ENCODE peak calls at places on chromosomes 2 and 18, in seven cellular contexts. D is cardiac septum; X is CD8-positive, alpha-beta memory T cell; F is stimulated activated CD4-positive, alpha-beta T cell treated with anti-CD3 and anti-CD28 coated beads, Interleukin-1b, Interleukin-23, amount 100 ng/mL, for 24 hours; V is EL; E is brain pericyte; A is anterior cingulate cortex. M is an unnamed sample.

GRCh38 chr2:187302619-187303018 is 145.4 kb downstream of the CALCRL start:
- DNase-seq in D (no peak), E (peak; percentile 15), X (no peak), F (no peak), A (no peak), V (peak; percentile 42), M (no peak)

GRCh38 chr18:62827397-62827796 is 112.1 kb downstream of the PHLPP1 start:
- DNase-seq in A (no peak), X (no peak), D (no peak), E (no peak), V (no peak), F (no peak), M (no peak)

GRCh38 chr2:158554948-158555347 is 98.2 kb downstream of the PKP4 start:
- DNase-seq in X (no peak), E (no peak), A (no peak), F (no peak), V (no peak), D (no peak), M (no peak)

GRCh38 chr2:184835081-184835728 is 236.9 kb downstream of the ZNF804A start:
- DNase-seq in A (no peak), E (no peak), X (no peak), F (no peak), D (no peak), V (no peak), M (peak; percentile 24)

GRCh38 chr18:58612239-58613055 is 16.4 kb downstream of the ALPK2 start:
- DNase-seq in A (no peak), D (no peak), V (no peak), F (no peak), E (no peak), X (no peak), M (no peak)

GRCh38 chr18:61738042-61738441 is 154.8 kb downstream of the RNF152 start:
- DNase-seq in A (no peak), V (no peak), E (no peak), X (no peak), D (no peak), F (no peak), M (no peak)

GRCh38 chr2:96811916-96812315 is 4.2 kb upstream of the CNNM3 start:
- DNase-seq in X (no peak), A (no peak), E (no peak), D (no peak), V (no peak), F (no peak), M (no peak)

GRCh38 chr2:238140721-238141540 is 2.5 kb downstream of the KLHL30 start:
- DNase-seq in E (no peak), X (no peak), A (no peak), V (no peak), F (no peak), D (no peak), M (no peak)

GRCh38 chr2:236875906-236876505 is 209.7 kb upstream of the COPS8 start:
- DNase-seq in D (no peak), X (no peak), V (no peak), F (no peak), E (no peak), A (no peak), M (peak; percentile 58)

GRCh38 chr2:73944714-73945113 is 18.0 kb downstream of the DGUOK start:
- DNase-seq in E (no peak), D (no peak), F (no peak), A (no peak), V (no peak), X (no peak), M (no peak)

GRCh38 chr2:79982445-79982844 is 322.1 kb downstream of the LRRTM1 start:
- DNase-seq in D (no peak), F (no peak), X (no peak), E (no peak), V (no peak), A (peak; percentile 29), M (no peak)

GRCh38 chr18:9516437-9517064 is 41.2 kb downstream of the RALBP1 start:
- DNase-seq in D (no peak), F (no peak), X (peak; percentile 22), E (peak; percentile 21), V (peak; percentile 46), A (no peak), M (peak; percentile 53)

GRCh38 chr2:103166406-103167324 is 404.8 kb downstream of the TMEM182 start:
- DNase-seq in F (no peak), A (no peak), E (no peak), D (no peak), X (no peak), V (no peak), M (peak; percentile 62)

GRCh38 chr18:77857926-77858325 is 608.3 kb downstream of the GALR1 start:
- DNase-seq in D (no peak), X (no peak), E (no peak), A (no peak), V (no peak), F (no peak), M (peak; percentile 84)

GRCh38 chr2:26269571-26270170 is 24.9 kb downstream of the HADHB start:
- DNase-seq in X (no peak), D (no peak), E (no peak), A (no peak), F (no peak), V (no peak), M (no peak)

GRCh38 chr2:33047939-33048338 is 101.2 kb downstream of the LTBP1 start:
- DNase-seq in V (no peak), X (no peak), D (no peak), F (no peak), E (no peak), A (no peak), M (peak; percentile 19)

GRCh38 chr2:81658227-81658626 is 1353.7 kb upstream of the LRRTM1 start:
- DNase-seq in A (no peak), X (no peak), F (no peak), V (no peak), E (no peak), D (no peak), M (no peak)

GRCh38 chr2:9892236-9892635 is 49.0 kb downstream of the TAF1B start:
- DNase-seq in F (no peak), X (no peak), E (no peak), V (no peak), D (no peak), A (no peak), M (no peak)

GRCh38 chr18:23826850-23827620 is 137.8 kb downstream of the LAMA3 start:
- DNase-seq in E (no peak), A (no peak), V (peak; percentile 27), D (no peak), X (no peak), F (no peak), M (no peak)

GRCh38 chr2:208092093-208092832 is 32.1 kb downstream of the CRYGD start:
- DNase-seq in E (no peak), A (no peak), D (no peak), F (no peak), V (no peak), X (no peak), M (no peak)

GRCh38 chr2:238655974-238656722 is 191.7 kb upstream of the TWIST2 start:
- DNase-seq in D (no peak), F (no peak), V (no peak), E (no peak), X (no peak), A (no peak), M (no peak)

GRCh38 chr18:3710712-3711269 is 260.8 kb downstream of the TGIF1 start:
- DNase-seq in A (no peak), F (no peak), D (no peak), V (peak; percentile 48), E (no peak), X (no peak), M (peak; percentile 52)

GRCh38 chr2:44822174-44822573 is 119.3 kb upstream of the SIX3 start:
- DNase-seq in F (no peak), E (no peak), X (no peak), A (no peak), V (no peak), D (no peak), M (no peak)

GRCh38 chr18:26089247-26090129 is 925 bp downstream of the SS18 start:
- DNase-seq in V (peak; percentile 53), E (peak; percentile 4), F (no peak), X (peak; percentile 6), A (no peak), D (no peak), M (peak; percentile 61)

GRCh38 chr2:45728458-45728942 is 77.0 kb downstream of the PRKCE start:
- DNase-seq in X (no peak), V (no peak), A (no peak), D (no peak), E (no peak), F (no peak), M (no peak)

GRCh38 chr2:200471324-200471848 is 38.5 kb downstream of the KCTD18 start:
- DNase-seq in A (peak; percentile 20), D (no peak), X (peak; percentile 35), E (no peak), V (peak; percentile 23), F (peak; percentile 15), M (peak; percentile 75)

GRCh38 chr18:75276813-75277628 is 66.4 kb downstream of the TSHZ1 start:
- DNase-seq in D (no peak), E (no peak), X (no peak), F (no peak), A (no peak), V (peak; percentile 87), M (no peak)

GRCh38 chr2:241986836-241987641 is 117.5 kb downstream of the RTP5 start:
- DNase-seq in A (no peak), E (no peak), X (no peak), F (no peak), D (peak; percentile 64), V (no peak), M (no peak)

GRCh38 chr2:38037325-38037724 is 38.6 kb downstream of the CYP1B1 start:
- DNase-seq in D (no peak), F (no peak), A (no peak), E (no peak), V (peak; percentile 18), X (no peak), M (no peak)

GRCh38 chr2:45450633-45451032 is 160.4 kb downstream of the SRBD1 start:
- DNase-seq in A (no peak), F (no peak), D (no peak), V (no peak), E (no peak), X (no peak), M (no peak)

GRCh38 chr2:135820003-135820618 is 16.9 kb downstream of the LCT start:
- DNase-seq in F (peak; percentile 73), X (peak; percentile 32), A (no peak), V (peak; percentile 71), E (no peak), D (no peak), M (no peak)

GRCh38 chr18:8381801-8382459 is 227.3 kb upstream of the RAB12 start:
- DNase-seq in E (no peak), F (no peak), D (no peak), A (no peak), V (no peak), X (no peak), M (no peak)

GRCh38 chr2:216765810-216766259 is 70.5 kb upstream of the IGFBP5 start:
- DNase-seq in D (no peak), X (no peak), V (no peak), A (no peak), E (no peak), F (no peak), M (peak; percentile 93)

GRCh38 chr2:7233126-7233525 is 315.9 kb downstream of the RNF144A start:
- DNase-seq in D (no peak), V (no peak), A (no peak), F (no peak), E (no peak), X (no peak), M (no peak)

M was measured in left kidney.